ENCODE peak calls at places on chromosomes 5 and 9, in four cellular contexts. One of them, this sample, is unnamed.

GRCh38 chr5:71757590-71758543 is 38.8 kb downstream of the CARTPT start:
- DNase-seq in stomach: peak
- DNase-seq in transverse colon: peak
- DNase-seq in A549: peak
- DNase-seq in this sample: peak

GRCh38 chr5:102759700-102760099 is 4.6 kb downstream of the PAM start:
- DNase-seq in stomach: no peak
- DNase-seq in transverse colon: no peak
- DNase-seq in A549: no peak
- DNase-seq in this sample: no peak

GRCh38 chr5:69129413-69129812 is 35.6 kb downstream of the SLC30A5 start:
- DNase-seq in stomach: no peak
- DNase-seq in transverse colon: no peak
- DNase-seq in A549: peak
- DNase-seq in this sample: no peak

GRCh38 chr5:67051164-67051563 is 145.4 kb downstream of the CD180 start:
- DNase-seq in stomach: no peak
- DNase-seq in transverse colon: peak
- DNase-seq in A549: no peak
- DNase-seq in this sample: no peak

GRCh38 chr5:76705574-76705973 is 10.4 kb upstream of the F2R start:
- DNase-seq in stomach: no peak
- DNase-seq in transverse colon: no peak
- DNase-seq in A549: no peak
- DNase-seq in this sample: no peak

GRCh38 chr5:32419791-32420190 is 24.7 kb downstream of the ZFR start:
- DNase-seq in stomach: no peak
- DNase-seq in transverse colon: no peak
- DNase-seq in A549: no peak
- DNase-seq in this sample: no peak

GRCh38 chr5:28542968-28543367 is 1504.6 kb upstream of the CDH9 start:
- DNase-seq in stomach: no peak
- DNase-seq in transverse colon: no peak
- DNase-seq in A549: no peak
- DNase-seq in this sample: no peak

GRCh38 chr9:109245300-109245897 is 75.5 kb downstream of the EPB41L4B start:
- DNase-seq in stomach: no peak
- DNase-seq in transverse colon: no peak
- DNase-seq in A549: no peak
- DNase-seq in this sample: no peak

GRCh38 chr5:115321309-115321708 is 24.9 kb upstream of the CCDC112 start:
- DNase-seq in stomach: peak
- DNase-seq in transverse colon: no peak
- DNase-seq in A549: no peak
- DNase-seq in this sample: no peak

GRCh38 chr9:75892168-75892901 is 1.9 kb downstream of the PCSK5 start:
- DNase-seq in stomach: no peak
- DNase-seq in transverse colon: peak
- DNase-seq in A549: peak
- DNase-seq in this sample: peak

GRCh38 chr9:14530301-14530700 is 162.9 kb downstream of the ZDHHC21 start:
- DNase-seq in stomach: no peak
- DNase-seq in transverse colon: no peak
- DNase-seq in A549: no peak
- DNase-seq in this sample: no peak

GRCh38 chr5:163408311-163408923 is 29.0 kb upstream of the CCNG1 start:
- DNase-seq in stomach: peak
- DNase-seq in transverse colon: peak
- DNase-seq in A549: peak
- DNase-seq in this sample: peak

GRCh38 chr5:148060881-148061280 is 2.9 kb upstream of the SPINK5 start:
- DNase-seq in stomach: no peak
- DNase-seq in transverse colon: no peak
- DNase-seq in A549: no peak
- DNase-seq in this sample: no peak

GRCh38 chr9:87803166-87803565 is 77.2 kb downstream of the CTSL start:
- DNase-seq in stomach: no peak
- DNase-seq in transverse colon: no peak
- DNase-seq in A549: no peak
- DNase-seq in this sample: no peak
- H3K4me3 ChIP-seq in stomach: no peak
- H3K4me3 ChIP-seq in transverse colon: no peak
- H3K4me3 ChIP-seq in A549: no peak
- H3K4me3 ChIP-seq in this sample: no peak

GRCh38 chr5:375921-376871 is 54.7 kb downstream of the AHRR start:
- DNase-seq in stomach: peak
- DNase-seq in transverse colon: peak
- DNase-seq in A549: no peak
- DNase-seq in this sample: no peak
- TF ChIP-seq POLR2A in stomach: no peak
- TF ChIP-seq POLR2A in transverse colon: no peak
- TF ChIP-seq POLR2A in A549: no peak
- TF ChIP-seq POLR2A in this sample: no peak

GRCh38 chr5:181189962-181190710 is 14.9 kb downstream of the TRIM7 start:
- DNase-seq in stomach: peak
- DNase-seq in transverse colon: peak
- DNase-seq in A549: no peak
- DNase-seq in this sample: peak

GRCh38 chr5:181189363-181189961 is 15.5 kb downstream of the TRIM7 start:
- DNase-seq in stomach: no peak
- DNase-seq in transverse colon: peak
- DNase-seq in A549: no peak
- DNase-seq in this sample: no peak

GRCh38 chr5:181186902-181187499 is 18.0 kb downstream of the TRIM7 start:
- DNase-seq in stomach: no peak
- DNase-seq in transverse colon: no peak
- DNase-seq in A549: no peak
- DNase-seq in this sample: no peak

GRCh38 chr5:181187500-181188213 is 17.3 kb downstream of the TRIM7 start:
- DNase-seq in stomach: peak
- DNase-seq in transverse colon: peak
- DNase-seq in A549: no peak
- DNase-seq in this sample: peak

GRCh38 chr5:181188700-181189362 is 16.2 kb downstream of the TRIM7 start:
- DNase-seq in stomach: peak
- DNase-seq in transverse colon: peak
- DNase-seq in A549: no peak
- DNase-seq in this sample: peak
- TF ChIP-seq CTCF in stomach: no peak
- TF ChIP-seq CTCF in transverse colon: no peak
- TF ChIP-seq CTCF in A549: no peak
- TF ChIP-seq CTCF in this sample: no peak

DNA sequence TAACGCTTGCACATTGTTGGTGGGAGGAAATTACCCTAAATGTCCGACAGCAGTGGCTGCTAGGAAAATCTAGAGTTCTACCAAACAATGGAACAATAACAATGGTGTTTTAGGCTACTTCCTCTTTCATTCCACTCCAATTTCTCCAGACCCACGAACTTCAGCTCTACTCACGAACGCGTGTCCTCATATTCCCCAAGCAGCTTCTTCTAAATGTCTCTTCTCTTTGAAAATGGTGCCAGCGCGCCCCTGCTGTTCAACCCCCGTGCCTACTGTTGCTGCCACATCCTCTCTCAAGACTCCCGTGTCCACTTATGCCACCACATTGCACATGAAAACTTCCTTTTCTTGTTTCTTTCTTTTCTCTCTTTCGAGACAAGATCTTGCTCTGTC is 25.6 kb downstream of the OR2V2 start:
- DNase-seq in stomach: no peak
- DNase-seq in transverse colon: no peak
- DNase-seq in A549: no peak
- DNase-seq in this sample: peak
- H3K4me3 ChIP-seq in stomach: no peak
- H3K4me3 ChIP-seq in transverse colon: no peak
- H3K4me3 ChIP-seq in A549: peak
- H3K4me3 ChIP-seq in this sample: no peak

GRCh38 chr5:140710899-140711552 is 10.8 kb downstream of the ZMAT2 start:
- DNase-seq in stomach: peak
- DNase-seq in transverse colon: peak
- DNase-seq in A549: peak
- DNase-seq in this sample: peak
- TF ChIP-seq POLR2A in stomach: no peak
- TF ChIP-seq POLR2A in transverse colon: peak
- TF ChIP-seq POLR2A in A549: peak
- TF ChIP-seq POLR2A in this sample: peak